ENCODE peak calls at places on chromosome 20, in five cellular contexts. Y, L, A, X and Z are unnamed samples.

GRCh38 chr20:40502431-40502992 is 186.5 kb downstream of the MAFB start:
- DNase-seq in Y (no peak), L (no peak), A (no peak), X (no peak), Z (no peak)

GRCh38 chr20:48191200-48191599 is 405.9 kb upstream of the SULF2 start:
- DNase-seq in Y (no peak), L (no peak), A (no peak), X (no peak), Z (no peak)

GRCh38 chr20:62052336-62052841 is 13.3 kb downstream of the TAF4 start:
- DNase-seq in Y (no peak), L (no peak), A (no peak), X (no peak), Z (no peak)

GRCh38 chr20:49814057-49814675 is 1.5 kb downstream of the SLC9A8 start:
- DNase-seq in Y (no peak), L (no peak), A (no peak), X (no peak), Z (no peak)

GRCh38 chr20:51266353-51266752 is 243.4 kb upstream of the KCNG1 start:
- DNase-seq in Y (no peak), L (no peak), A (no peak), X (no peak), Z (no peak)

GRCh38 chr20:15138548-15139126 is 801.2 kb upstream of the FLRT3 start:
- DNase-seq in Y (no peak), L (no peak), A (no peak), X (no peak), Z (no peak)

GRCh38 chr20:20411841-20412240 is 43.9 kb downstream of the INSM1 start:
- DNase-seq in Y (no peak), L (no peak), A (no peak), X (no peak), Z (no peak)

GRCh38 chr20:33183292-33183691 is 15.3 kb downstream of the BPIFA2 start:
- DNase-seq in Y (no peak), L (no peak), A (no peak), X (no peak), Z (no peak)

GRCh38 chr20:63191400-63191799 is 24.5 kb downstream of the YTHDF1 start:
- DNase-seq in Y (no peak), L (no peak), A (peak; percentile 55), X (no peak), Z (no peak)